ENCODE peak calls at places on chromosomes 1 and 21, in ten cellular contexts. One of them, this sample, is unnamed.

GRCh38 chr1:113205980-113206766 is 133.2 kb downstream of the LRIG2 start:
- DNase-seq in fibroblast of lung: no peak
- DNase-seq in coronary artery: no peak
- DNase-seq in IMR-90: no peak
- DNase-seq in left ventricle myocardium inferior: no peak
- DNase-seq in dorsolateral prefrontal cortex: no peak
- DNase-seq in cardiac muscle cell: no peak
- DNase-seq in tibial artery: no peak
- DNase-seq in brain microvascular endothelial cell: no peak
- DNase-seq in ovary: no peak
- DNase-seq in this sample: no peak

GRCh38 chr1:245915406-245915805 is 591.7 kb downstream of the SMYD3 start:
- DNase-seq in fibroblast of lung: no peak
- DNase-seq in coronary artery: no peak
- DNase-seq in IMR-90: no peak
- DNase-seq in left ventricle myocardium inferior: no peak
- DNase-seq in dorsolateral prefrontal cortex: no peak
- DNase-seq in cardiac muscle cell: no peak
- DNase-seq in tibial artery: no peak
- DNase-seq in brain microvascular endothelial cell: no peak
- DNase-seq in ovary: no peak
- DNase-seq in this sample: no peak

GRCh38 chr1:153750026-153750995 is 22.5 kb downstream of the INTS3 start:
- DNase-seq in fibroblast of lung: no peak
- DNase-seq in coronary artery: no peak
- DNase-seq in IMR-90: no peak
- DNase-seq in left ventricle myocardium inferior: no peak
- DNase-seq in dorsolateral prefrontal cortex: no peak
- DNase-seq in cardiac muscle cell: peak
- DNase-seq in tibial artery: peak
- DNase-seq in brain microvascular endothelial cell: no peak
- DNase-seq in ovary: no peak
- DNase-seq in this sample: no peak

GRCh38 chr1:2981981-2982614 is 39.2 kb upstream of the ACTRT2 start:
- DNase-seq in fibroblast of lung: no peak
- DNase-seq in coronary artery: peak
- DNase-seq in IMR-90: no peak
- DNase-seq in left ventricle myocardium inferior: peak
- DNase-seq in dorsolateral prefrontal cortex: peak
- DNase-seq in cardiac muscle cell: no peak
- DNase-seq in tibial artery: peak
- DNase-seq in brain microvascular endothelial cell: no peak
- DNase-seq in ovary: no peak
- DNase-seq in this sample: no peak

GRCh38 chr1:96865731-96866684 is 144.4 kb downstream of the PTBP2 start:
- DNase-seq in fibroblast of lung: peak
- DNase-seq in coronary artery: no peak
- DNase-seq in IMR-90: peak
- DNase-seq in left ventricle myocardium inferior: no peak
- DNase-seq in dorsolateral prefrontal cortex: no peak
- DNase-seq in cardiac muscle cell: peak
- DNase-seq in tibial artery: no peak
- DNase-seq in brain microvascular endothelial cell: peak
- DNase-seq in ovary: no peak
- DNase-seq in this sample: no peak

GRCh38 chr21:28770867-28771661 is 221.6 kb downstream of the LTN1 start:
- DNase-seq in fibroblast of lung: peak
- DNase-seq in coronary artery: no peak
- DNase-seq in IMR-90: peak
- DNase-seq in left ventricle myocardium inferior: no peak
- DNase-seq in dorsolateral prefrontal cortex: no peak
- DNase-seq in cardiac muscle cell: peak
- DNase-seq in tibial artery: no peak
- DNase-seq in brain microvascular endothelial cell: no peak
- DNase-seq in ovary: no peak
- DNase-seq in this sample: no peak

GRCh38 chr1:24586970-24587820 is 31.3 kb downstream of the NCMAP start:
- DNase-seq in fibroblast of lung: peak
- DNase-seq in coronary artery: no peak
- DNase-seq in IMR-90: peak
- DNase-seq in left ventricle myocardium inferior: no peak
- DNase-seq in dorsolateral prefrontal cortex: no peak
- DNase-seq in cardiac muscle cell: peak
- DNase-seq in tibial artery: no peak
- DNase-seq in brain microvascular endothelial cell: peak
- DNase-seq in ovary: no peak
- DNase-seq in this sample: no peak

GRCh38 chr1:150498342-150498741 is 9.6 kb upstream of the ECM1 start:
- DNase-seq in fibroblast of lung: no peak
- DNase-seq in coronary artery: no peak
- DNase-seq in IMR-90: no peak
- DNase-seq in left ventricle myocardium inferior: no peak
- DNase-seq in dorsolateral prefrontal cortex: no peak
- DNase-seq in cardiac muscle cell: no peak
- DNase-seq in tibial artery: no peak
- DNase-seq in brain microvascular endothelial cell: no peak
- DNase-seq in ovary: no peak
- DNase-seq in this sample: no peak

GRCh38 chr1:201218409-201218808 is 27.8 kb downstream of the IGFN1 start:
- DNase-seq in fibroblast of lung: no peak
- DNase-seq in coronary artery: peak
- DNase-seq in IMR-90: no peak
- DNase-seq in left ventricle myocardium inferior: no peak
- DNase-seq in dorsolateral prefrontal cortex: no peak
- DNase-seq in cardiac muscle cell: no peak
- DNase-seq in tibial artery: no peak
- DNase-seq in brain microvascular endothelial cell: no peak
- DNase-seq in ovary: no peak
- DNase-seq in this sample: no peak

GRCh38 chr1:115408489-115409002 is 70.5 kb upstream of the NGF start:
- DNase-seq in fibroblast of lung: no peak
- DNase-seq in coronary artery: no peak
- DNase-seq in IMR-90: no peak
- DNase-seq in left ventricle myocardium inferior: peak
- DNase-seq in dorsolateral prefrontal cortex: no peak
- DNase-seq in cardiac muscle cell: no peak
- DNase-seq in tibial artery: no peak
- DNase-seq in brain microvascular endothelial cell: no peak
- DNase-seq in ovary: no peak
- DNase-seq in this sample: no peak

GRCh38 chr1:162229534-162229933 is 147.1 kb downstream of the SPATA46 start:
- DNase-seq in fibroblast of lung: no peak
- DNase-seq in coronary artery: no peak
- DNase-seq in IMR-90: no peak
- DNase-seq in left ventricle myocardium inferior: no peak
- DNase-seq in dorsolateral prefrontal cortex: no peak
- DNase-seq in cardiac muscle cell: no peak
- DNase-seq in tibial artery: no peak
- DNase-seq in brain microvascular endothelial cell: no peak
- DNase-seq in ovary: no peak
- DNase-seq in this sample: no peak

DNA sequence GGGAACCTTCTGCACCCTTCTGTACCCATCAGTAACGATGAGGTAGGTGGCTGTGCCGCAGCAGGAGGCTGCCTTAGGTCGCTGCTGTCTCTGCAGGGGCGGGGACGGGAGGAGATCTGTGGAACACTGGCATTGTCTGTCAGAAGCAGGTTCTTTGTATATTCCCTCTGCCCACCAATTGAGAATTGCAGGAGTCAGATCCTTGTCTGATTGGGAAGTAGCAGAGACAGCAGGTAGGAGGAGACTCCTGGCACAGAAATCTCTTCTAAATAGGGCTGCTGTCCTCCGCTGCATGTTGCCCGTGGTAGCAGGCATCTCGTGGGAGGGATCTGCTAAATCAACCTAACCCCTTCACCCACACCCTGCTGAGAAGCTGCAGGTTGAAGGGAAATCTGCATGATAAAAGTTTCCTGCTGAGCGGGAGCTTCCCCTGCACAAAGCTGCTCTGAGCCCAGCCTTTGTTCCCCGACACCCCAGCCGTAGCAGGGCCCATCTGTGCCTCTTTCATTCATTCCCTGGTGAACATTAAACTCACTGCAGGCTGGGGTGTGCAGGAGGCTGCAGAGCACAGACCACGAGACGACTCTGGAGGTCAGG is 15.9 kb downstream of the SARS1 start:
- DNase-seq in fibroblast of lung: no peak
- DNase-seq in coronary artery: no peak
- DNase-seq in IMR-90: no peak
- DNase-seq in left ventricle myocardium inferior: no peak
- DNase-seq in dorsolateral prefrontal cortex: peak
- DNase-seq in cardiac muscle cell: no peak
- DNase-seq in tibial artery: no peak
- DNase-seq in brain microvascular endothelial cell: no peak
- DNase-seq in ovary: no peak
- DNase-seq in this sample: no peak
- H3K27ac ChIP-seq in fibroblast of lung: no peak
- H3K27ac ChIP-seq in coronary artery: no peak
- H3K27ac ChIP-seq in IMR-90: no peak
- H3K27ac ChIP-seq in left ventricle myocardium inferior: no peak
- H3K27ac ChIP-seq in dorsolateral prefrontal cortex: peak
- H3K27ac ChIP-seq in cardiac muscle cell: no peak
- H3K27ac ChIP-seq in tibial artery: no peak
- H3K27ac ChIP-seq in brain microvascular endothelial cell: no peak
- H3K27ac ChIP-seq in ovary: no peak
- H3K27ac ChIP-seq in this sample: no peak

DNA sequence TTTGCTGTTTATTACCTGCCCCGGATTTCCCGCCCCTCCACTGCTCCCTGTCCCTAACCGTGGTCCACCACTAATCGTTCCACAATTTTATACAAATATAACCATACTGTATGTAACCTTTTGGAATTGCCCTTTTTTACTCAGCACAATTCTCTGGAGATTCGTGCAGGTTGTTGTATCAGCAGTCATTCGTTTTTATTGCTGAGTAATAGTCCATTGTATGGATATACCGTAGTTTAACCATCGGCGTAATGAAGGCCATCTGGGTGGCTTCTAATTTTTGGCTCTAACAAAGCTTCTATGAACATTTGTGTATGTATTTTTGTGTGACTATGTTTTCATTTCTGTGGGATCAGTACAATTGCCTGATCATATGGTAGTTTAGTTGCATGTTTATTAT is 50.0 kb downstream of the UCK2 start:
- DNase-seq in fibroblast of lung: no peak
- DNase-seq in coronary artery: no peak
- DNase-seq in IMR-90: no peak
- DNase-seq in left ventricle myocardium inferior: no peak
- DNase-seq in dorsolateral prefrontal cortex: no peak
- DNase-seq in cardiac muscle cell: no peak
- DNase-seq in tibial artery: no peak
- DNase-seq in brain microvascular endothelial cell: no peak
- DNase-seq in ovary: no peak
- DNase-seq in this sample: no peak
- TF ChIP-seq CTCF in fibroblast of lung: no peak
- TF ChIP-seq CTCF in coronary artery: no peak
- TF ChIP-seq CTCF in IMR-90: no peak
- TF ChIP-seq CTCF in left ventricle myocardium inferior: no peak
- TF ChIP-seq CTCF in dorsolateral prefrontal cortex: no peak
- TF ChIP-seq CTCF in cardiac muscle cell: no peak
- TF ChIP-seq CTCF in tibial artery: no peak
- TF ChIP-seq CTCF in brain microvascular endothelial cell: no peak
- TF ChIP-seq CTCF in ovary: no peak
- TF ChIP-seq CTCF in this sample: no peak

GRCh38 chr1:183473286-183473536 is 912 bp downstream of the SMG7 start:
- DNase-seq in fibroblast of lung: no peak
- DNase-seq in coronary artery: no peak
- DNase-seq in IMR-90: no peak
- DNase-seq in left ventricle myocardium inferior: no peak
- DNase-seq in dorsolateral prefrontal cortex: no peak
- DNase-seq in cardiac muscle cell: no peak
- DNase-seq in tibial artery: no peak
- DNase-seq in brain microvascular endothelial cell: no peak
- DNase-seq in ovary: no peak
- DNase-seq in this sample: no peak
- H3K27ac ChIP-seq in fibroblast of lung: peak
- H3K27ac ChIP-seq in coronary artery: no peak
- H3K27ac ChIP-seq in IMR-90: peak
- H3K27ac ChIP-seq in left ventricle myocardium inferior: peak
- H3K27ac ChIP-seq in dorsolateral prefrontal cortex: no peak
- H3K27ac ChIP-seq in cardiac muscle cell: peak
- H3K27ac ChIP-seq in tibial artery: peak
- H3K27ac ChIP-seq in brain microvascular endothelial cell: no peak
- H3K27ac ChIP-seq in ovary: no peak
- H3K27ac ChIP-seq in this sample: no peak

GRCh38 chr1:182807907-182808306 is 18.3 kb downstream of the NPL start:
- DNase-seq in fibroblast of lung: no peak
- DNase-seq in coronary artery: no peak
- DNase-seq in IMR-90: no peak
- DNase-seq in left ventricle myocardium inferior: no peak
- DNase-seq in dorsolateral prefrontal cortex: no peak
- DNase-seq in cardiac muscle cell: no peak
- DNase-seq in tibial artery: no peak
- DNase-seq in brain microvascular endothelial cell: no peak
- DNase-seq in ovary: no peak
- DNase-seq in this sample: no peak

GRCh38 chr1:182803846-182804245 is 14.3 kb downstream of the NPL start:
- DNase-seq in fibroblast of lung: no peak
- DNase-seq in coronary artery: no peak
- DNase-seq in IMR-90: no peak
- DNase-seq in left ventricle myocardium inferior: no peak
- DNase-seq in dorsolateral prefrontal cortex: no peak
- DNase-seq in cardiac muscle cell: no peak
- DNase-seq in tibial artery: no peak
- DNase-seq in brain microvascular endothelial cell: no peak
- DNase-seq in ovary: no peak
- DNase-seq in this sample: no peak

GRCh38 chr1:182802006-182802798 is 12.6 kb downstream of the NPL start:
- DNase-seq in fibroblast of lung: no peak
- DNase-seq in coronary artery: no peak
- DNase-seq in IMR-90: no peak
- DNase-seq in left ventricle myocardium inferior: no peak
- DNase-seq in dorsolateral prefrontal cortex: no peak
- DNase-seq in cardiac muscle cell: no peak
- DNase-seq in tibial artery: no peak
- DNase-seq in brain microvascular endothelial cell: no peak
- DNase-seq in ovary: no peak
- DNase-seq in this sample: no peak

GRCh38 chr1:182809414-182809957 is 19.9 kb downstream of the NPL start:
- DNase-seq in fibroblast of lung: no peak
- DNase-seq in coronary artery: no peak
- DNase-seq in IMR-90: no peak
- DNase-seq in left ventricle myocardium inferior: no peak
- DNase-seq in dorsolateral prefrontal cortex: no peak
- DNase-seq in cardiac muscle cell: no peak
- DNase-seq in tibial artery: no peak
- DNase-seq in brain microvascular endothelial cell: no peak
- DNase-seq in ovary: no peak
- DNase-seq in this sample: no peak

DNA sequence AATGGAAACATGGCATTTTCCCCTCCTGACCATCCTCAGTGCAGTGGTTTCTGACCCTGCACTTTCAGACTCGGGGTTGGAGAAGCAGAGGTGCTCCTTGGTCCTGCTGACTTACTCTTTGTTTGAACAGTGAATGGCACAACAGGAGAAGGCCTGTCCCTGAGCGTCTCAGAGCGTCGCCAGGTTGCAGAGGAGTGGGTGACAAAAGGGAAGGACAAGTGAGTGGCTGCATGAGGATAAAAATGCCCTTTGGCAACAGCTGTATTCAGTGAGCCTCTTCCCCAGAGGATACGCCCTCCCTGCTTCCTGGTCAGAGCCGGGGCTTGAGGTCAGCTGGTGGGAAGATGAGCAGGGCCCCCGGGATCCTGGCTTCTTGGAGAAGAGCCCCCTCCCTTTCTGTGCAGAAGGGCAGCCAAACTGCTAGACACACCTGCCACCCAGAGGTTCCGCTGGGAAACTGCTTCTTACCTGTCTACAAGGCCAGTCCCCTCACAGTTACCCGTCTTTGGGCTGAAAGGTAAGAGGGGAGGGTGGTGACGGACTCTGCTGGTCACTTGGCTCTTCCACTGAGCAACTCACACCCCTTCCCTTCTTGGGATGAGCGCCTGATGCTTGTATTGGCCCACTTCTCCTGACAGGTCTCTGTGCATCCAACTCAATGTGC is 16.6 kb downstream of the NPL start:
- DNase-seq in fibroblast of lung: no peak
- DNase-seq in coronary artery: no peak
- DNase-seq in IMR-90: no peak
- DNase-seq in left ventricle myocardium inferior: no peak
- DNase-seq in dorsolateral prefrontal cortex: no peak
- DNase-seq in cardiac muscle cell: no peak
- DNase-seq in tibial artery: no peak
- DNase-seq in brain microvascular endothelial cell: no peak
- DNase-seq in ovary: no peak
- DNase-seq in this sample: no peak
- TF ChIP-seq CTCF in fibroblast of lung: no peak
- TF ChIP-seq CTCF in coronary artery: no peak
- TF ChIP-seq CTCF in IMR-90: no peak
- TF ChIP-seq CTCF in left ventricle myocardium inferior: no peak
- TF ChIP-seq CTCF in dorsolateral prefrontal cortex: no peak
- TF ChIP-seq CTCF in cardiac muscle cell: no peak
- TF ChIP-seq CTCF in tibial artery: no peak
- TF ChIP-seq CTCF in brain microvascular endothelial cell: no peak
- TF ChIP-seq CTCF in ovary: no peak
- TF ChIP-seq CTCF in this sample: no peak

This sample was measured in psoas muscle.